ENCODE peak calls at places on chromosomes 7 and 10, in seven cellular contexts. S, W, F, N, A, J and Q are unnamed samples.

GRCh38 chr10:3323865-3324498 is 151.4 kb upstream of the PITRM1 start:
- DNase-seq in N (peak; percentile 58), W (no peak), A (no peak), J (no peak), F (no peak), S (no peak), Q (peak; percentile 56)

GRCh38 chr7:100583132-100584045 is 2.5 kb downstream of the LRCH4 start:
- DNase-seq in A (peak; percentile 48), S (peak; percentile 58), N (peak; percentile 59), W (no peak), F (peak; percentile 93), J (peak; percentile 46), Q (peak; percentile 86)

GRCh38 chr7:80764132-80764531 is 125.7 kb downstream of the CD36 start:
- DNase-seq in S (peak; percentile 79), W (no peak), N (no peak), F (no peak), J (no peak), A (no peak), Q (no peak)

GRCh38 chr10:77125231-77125630 is 512.4 kb downstream of the KCNMA1 start:
- DNase-seq in J (no peak), N (no peak), W (no peak), S (no peak), A (no peak), F (no peak), Q (no peak)

GRCh38 chr7:124497209-124497608 is 268.4 kb downstream of the GPR37 start:
- DNase-seq in W (no peak), A (no peak), N (no peak), F (no peak), S (no peak), J (no peak), Q (no peak)

GRCh38 chr7:143460585-143460984 is 17.1 kb upstream of the TAS2R41 start:
- DNase-seq in J (no peak), S (no peak), F (no peak), N (no peak), W (no peak), A (no peak), Q (no peak)

GRCh38 chr7:152588350-152588749 is 87.6 kb downstream of the XRCC2 start:
- DNase-seq in A (no peak), S (no peak), N (peak; percentile 68), F (peak; percentile 65), W (peak; percentile 84), J (no peak), Q (peak; percentile 85)

GRCh38 chr7:87391020-87391701 is 45.7 kb downstream of the CROT start:
- DNase-seq in A (no peak), W (no peak), S (no peak), F (no peak), J (no peak), N (no peak), Q (no peak)

GRCh38 chr10:43137971-43138756 is at the start of gene CSGALNACT2:
- DNase-seq in S (peak; percentile 69), A (peak; percentile 88), F (peak; percentile 78), J (peak; percentile 79), N (peak; percentile 81), W (peak; percentile 66), Q (peak; percentile 76)

GRCh38 chr7:17101207-17101696 is 197.2 kb upstream of the AHR start:
- DNase-seq in S (no peak), A (no peak), J (no peak), N (no peak), W (no peak), F (no peak), Q (no peak)

GRCh38 chr10:112115781-112116385 is 67.7 kb downstream of the GPAM start:
- DNase-seq in J (peak; percentile 39), F (peak; percentile 46), S (peak; percentile 79), W (peak; percentile 6), N (peak; percentile 29), A (no peak), Q (peak; percentile 25)

GRCh38 chr7:115585015-115585655 is 445.4 kb downstream of the TFEC start:
- DNase-seq in J (no peak), A (no peak), W (peak; percentile 23), S (no peak), F (peak; percentile 63), N (no peak), Q (no peak)

GRCh38 chr7:151836191-151836926 is 40.6 kb downstream of the PRKAG2 start:
- DNase-seq in S (no peak), A (no peak), N (no peak), W (no peak), F (no peak), J (no peak), Q (no peak)